ENCODE peak calls at places on chromosomes 3 and 15, in eight cellular contexts. One of them, this sample, is unnamed.

GRCh38 chr3:10437272-10437994 is 68.0 kb downstream of the ATP2B2 start:
- DNase-seq in heart left ventricle: no peak
- DNase-seq in transverse colon: no peak
- DNase-seq in sigmoid colon: no peak
- DNase-seq in NB4: peak; percentile 20
- DNase-seq in ovary: no peak
- DNase-seq in adrenal gland: no peak
- DNase-seq in HCT116: no peak
- DNase-seq in this sample: no peak

GRCh38 chr15:66515901-66516322 is 10.8 kb downstream of the ZWILCH start:
- DNase-seq in sigmoid colon: no peak
- DNase-seq in heart left ventricle: no peak
- DNase-seq in adrenal gland: no peak
- DNase-seq in NB4: no peak
- DNase-seq in transverse colon: no peak
- DNase-seq in HCT116: no peak
- DNase-seq in ovary: no peak
- DNase-seq in this sample: no peak

GRCh38 chr15:59294961-59295741 is 77.5 kb downstream of the MYO1E start:
- DNase-seq in HCT116: peak; percentile 78
- DNase-seq in NB4: no peak
- DNase-seq in heart left ventricle: no peak
- DNase-seq in transverse colon: no peak
- DNase-seq in sigmoid colon: no peak
- DNase-seq in adrenal gland: no peak
- DNase-seq in ovary: no peak
- DNase-seq in this sample: peak; percentile 83

GRCh38 chr3:66997560-66998074 is 490 bp upstream of the KBTBD8 start:
- DNase-seq in heart left ventricle: no peak
- DNase-seq in transverse colon: no peak
- DNase-seq in NB4: no peak
- DNase-seq in sigmoid colon: no peak
- DNase-seq in ovary: peak; percentile 17
- DNase-seq in HCT116: no peak
- DNase-seq in adrenal gland: peak; percentile 23
- DNase-seq in this sample: peak; percentile 17

GRCh38 chr15:95325763-95326688 is 1004.5 kb upstream of the NR2F2 start:
- DNase-seq in ovary: peak; percentile 84
- DNase-seq in transverse colon: no peak
- DNase-seq in adrenal gland: no peak
- DNase-seq in NB4: no peak
- DNase-seq in HCT116: no peak
- DNase-seq in sigmoid colon: no peak
- DNase-seq in heart left ventricle: no peak
- DNase-seq in this sample: no peak

GRCh38 chr15:96347181-96348111 is 16.9 kb downstream of the NR2F2 start:
- DNase-seq in HCT116: no peak
- DNase-seq in NB4: peak; percentile 59
- DNase-seq in ovary: peak; percentile 68
- DNase-seq in sigmoid colon: no peak
- DNase-seq in transverse colon: no peak
- DNase-seq in heart left ventricle: peak; percentile 68
- DNase-seq in adrenal gland: no peak
- DNase-seq in this sample: no peak

GRCh38 chr3:115581347-115582135 is 41.8 kb upstream of the GAP43 start:
- DNase-seq in sigmoid colon: no peak
- DNase-seq in ovary: no peak
- DNase-seq in heart left ventricle: no peak
- DNase-seq in HCT116: no peak
- DNase-seq in adrenal gland: no peak
- DNase-seq in NB4: no peak
- DNase-seq in transverse colon: no peak
- DNase-seq in this sample: no peak

GRCh38 chr3:192005989-192006388 is 545.0 kb downstream of the PYDC2 start:
- DNase-seq in ovary: no peak
- DNase-seq in sigmoid colon: no peak
- DNase-seq in heart left ventricle: no peak
- DNase-seq in transverse colon: no peak
- DNase-seq in adrenal gland: no peak
- DNase-seq in HCT116: no peak
- DNase-seq in NB4: no peak
- DNase-seq in this sample: no peak

GRCh38 chr3:101851833-101852232 is 2.5 kb downstream of the NFKBIZ start:
- DNase-seq in heart left ventricle: no peak
- DNase-seq in transverse colon: no peak
- DNase-seq in sigmoid colon: no peak
- DNase-seq in ovary: no peak
- DNase-seq in NB4: no peak
- DNase-seq in HCT116: no peak
- DNase-seq in adrenal gland: no peak
- DNase-seq in this sample: no peak

GRCh38 chr15:89878323-89878722 is 15.5 kb downstream of the AP3S2 start:
- DNase-seq in transverse colon: no peak
- DNase-seq in sigmoid colon: no peak
- DNase-seq in NB4: no peak
- DNase-seq in HCT116: no peak
- DNase-seq in ovary: no peak
- DNase-seq in adrenal gland: no peak
- DNase-seq in heart left ventricle: no peak
- DNase-seq in this sample: no peak

GRCh38 chr3:46695177-46695961 is 1.9 kb upstream of the ALS2CL start:
- DNase-seq in heart left ventricle: peak; percentile 78
- DNase-seq in NB4: peak; percentile 90
- DNase-seq in HCT116: no peak
- DNase-seq in sigmoid colon: peak; percentile 83
- DNase-seq in transverse colon: peak; percentile 35
- DNase-seq in ovary: peak; percentile 46
- DNase-seq in adrenal gland: peak; percentile 63
- DNase-seq in this sample: peak; percentile 72

GRCh38 chr15:35168464-35168863 is 83.4 kb upstream of the NANOGP8 start:
- DNase-seq in ovary: no peak
- DNase-seq in heart left ventricle: no peak
- DNase-seq in NB4: no peak
- DNase-seq in transverse colon: no peak
- DNase-seq in adrenal gland: no peak
- DNase-seq in HCT116: no peak
- DNase-seq in sigmoid colon: no peak
- DNase-seq in this sample: no peak
- H3K4me3 ChIP-seq in ovary: no peak overlapping the region
- H3K4me3 ChIP-seq in heart left ventricle: no peak overlapping the region
- H3K4me3 ChIP-seq in NB4: no peak overlapping the region
- H3K4me3 ChIP-seq in transverse colon: no peak overlapping the region
- H3K4me3 ChIP-seq in adrenal gland: no peak overlapping the region
- H3K4me3 ChIP-seq in HCT116: no peak overlapping the region
- H3K4me3 ChIP-seq in sigmoid colon: no peak overlapping the region
- H3K4me3 ChIP-seq in this sample: no peak overlapping the region

GRCh38 chr3:42746455-42747450 is 26.3 kb downstream of the CCDC13 start:
- DNase-seq in heart left ventricle: no peak
- DNase-seq in NB4: no peak
- DNase-seq in HCT116: no peak
- DNase-seq in ovary: no peak
- DNase-seq in transverse colon: no peak
- DNase-seq in adrenal gland: no peak
- DNase-seq in sigmoid colon: peak; percentile 84
- DNase-seq in this sample: no peak
- TF ChIP-seq POLR2A in heart left ventricle: no peak
- TF ChIP-seq POLR2A in NB4: no peak
- TF ChIP-seq POLR2A in HCT116: no peak
- TF ChIP-seq POLR2A in ovary: no peak
- TF ChIP-seq POLR2A in transverse colon: no peak
- TF ChIP-seq POLR2A in adrenal gland: no peak
- TF ChIP-seq POLR2A in sigmoid colon: no peak
- TF ChIP-seq POLR2A in this sample: no peak

GRCh38 chr3:146148468-146148931 is 12.5 kb downstream of the PLOD2 start:
- DNase-seq in transverse colon: no peak
- DNase-seq in adrenal gland: no peak
- DNase-seq in NB4: no peak
- DNase-seq in HCT116: no peak
- DNase-seq in heart left ventricle: no peak
- DNase-seq in sigmoid colon: no peak
- DNase-seq in ovary: no peak
- DNase-seq in this sample: no peak

GRCh38 chr3:146142757-146143156 is 18.2 kb downstream of the PLOD2 start:
- DNase-seq in HCT116: no peak
- DNase-seq in transverse colon: no peak
- DNase-seq in adrenal gland: no peak
- DNase-seq in ovary: no peak
- DNase-seq in sigmoid colon: no peak
- DNase-seq in NB4: no peak
- DNase-seq in heart left ventricle: no peak
- DNase-seq in this sample: no peak

GRCh38 chr3:146139586-146140110 is 21.3 kb downstream of the PLOD2 start:
- DNase-seq in adrenal gland: no peak
- DNase-seq in ovary: no peak
- DNase-seq in sigmoid colon: no peak
- DNase-seq in NB4: no peak
- DNase-seq in transverse colon: no peak
- DNase-seq in HCT116: no peak
- DNase-seq in heart left ventricle: no peak
- DNase-seq in this sample: no peak

DNA sequence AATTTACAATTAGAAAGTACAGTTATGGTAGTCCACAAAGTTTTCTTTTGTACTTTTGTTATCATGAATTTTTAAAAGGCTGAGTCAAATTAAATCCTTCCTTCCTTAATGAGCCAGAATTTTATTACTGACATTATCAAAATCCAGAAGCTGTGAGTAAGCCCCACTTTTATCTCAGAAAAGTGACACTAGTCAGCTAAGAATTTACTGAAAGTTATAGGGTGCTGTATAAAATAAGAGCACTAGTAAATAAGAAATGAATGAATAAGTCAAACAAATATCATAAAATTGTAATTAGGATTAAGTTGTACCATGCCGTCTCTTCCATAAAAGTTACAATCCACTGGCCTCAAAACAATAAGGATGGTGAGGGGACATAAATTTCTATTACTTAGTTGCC is 15.3 kb downstream of the PLOD2 start:
- DNase-seq in heart left ventricle: no peak
- DNase-seq in ovary: no peak
- DNase-seq in adrenal gland: no peak
- DNase-seq in sigmoid colon: no peak
- DNase-seq in NB4: no peak
- DNase-seq in transverse colon: no peak
- DNase-seq in HCT116: no peak
- DNase-seq in this sample: no peak
- H3K4me3 ChIP-seq in heart left ventricle: no peak overlapping the region
- H3K4me3 ChIP-seq in ovary: no peak overlapping the region
- H3K4me3 ChIP-seq in adrenal gland: no peak overlapping the region
- H3K4me3 ChIP-seq in sigmoid colon: no peak overlapping the region
- H3K4me3 ChIP-seq in NB4: no peak overlapping the region
- H3K4me3 ChIP-seq in transverse colon: no peak overlapping the region
- H3K4me3 ChIP-seq in HCT116: no peak overlapping the region
- H3K4me3 ChIP-seq in this sample: no peak overlapping the region

GRCh38 chr3:197749601-197750395 is at the start of gene FYTTD1:
- DNase-seq in transverse colon: peak; percentile 93
- DNase-seq in ovary: peak; percentile 90
- DNase-seq in HCT116: peak; percentile 61
- DNase-seq in heart left ventricle: peak; percentile 97
- DNase-seq in NB4: peak; percentile 84
- DNase-seq in sigmoid colon: peak; percentile 95
- DNase-seq in adrenal gland: peak; percentile 88
- DNase-seq in this sample: peak; percentile 98
- TF ChIP-seq POLR2A in transverse colon: peak; percentile 48
- TF ChIP-seq POLR2A in ovary: peak; percentile 85
- TF ChIP-seq POLR2A in HCT116: peak; percentile 84
- TF ChIP-seq POLR2A in heart left ventricle: no peak
- TF ChIP-seq POLR2A in NB4: peak; percentile 38
- TF ChIP-seq POLR2A in sigmoid colon: peak; percentile 63
- TF ChIP-seq POLR2A in adrenal gland: peak; percentile 19
- TF ChIP-seq POLR2A in this sample: peak; percentile 21

GRCh38 chr15:40755821-40756220 is 767 bp upstream of the RMDN3 start:
- DNase-seq in NB4: peak; percentile 47
- DNase-seq in sigmoid colon: no peak
- DNase-seq in heart left ventricle: no peak
- DNase-seq in adrenal gland: no peak
- DNase-seq in transverse colon: no peak
- DNase-seq in HCT116: no peak
- DNase-seq in ovary: no peak
- DNase-seq in this sample: no peak
- H3K4me3 ChIP-seq in NB4: peak overlapping the region; percentile 63
- H3K4me3 ChIP-seq in sigmoid colon: peak overlapping the region; percentile 94
- H3K4me3 ChIP-seq in heart left ventricle: peak overlapping the region; percentile 98
- H3K4me3 ChIP-seq in adrenal gland: peak overlapping the region; percentile 95
- H3K4me3 ChIP-seq in transverse colon: peak overlapping the region; percentile 85
- H3K4me3 ChIP-seq in HCT116: peak overlapping the region; percentile 99
- H3K4me3 ChIP-seq in ovary: peak overlapping the region; percentile 68
- H3K4me3 ChIP-seq in this sample: no peak overlapping the region

DNA sequence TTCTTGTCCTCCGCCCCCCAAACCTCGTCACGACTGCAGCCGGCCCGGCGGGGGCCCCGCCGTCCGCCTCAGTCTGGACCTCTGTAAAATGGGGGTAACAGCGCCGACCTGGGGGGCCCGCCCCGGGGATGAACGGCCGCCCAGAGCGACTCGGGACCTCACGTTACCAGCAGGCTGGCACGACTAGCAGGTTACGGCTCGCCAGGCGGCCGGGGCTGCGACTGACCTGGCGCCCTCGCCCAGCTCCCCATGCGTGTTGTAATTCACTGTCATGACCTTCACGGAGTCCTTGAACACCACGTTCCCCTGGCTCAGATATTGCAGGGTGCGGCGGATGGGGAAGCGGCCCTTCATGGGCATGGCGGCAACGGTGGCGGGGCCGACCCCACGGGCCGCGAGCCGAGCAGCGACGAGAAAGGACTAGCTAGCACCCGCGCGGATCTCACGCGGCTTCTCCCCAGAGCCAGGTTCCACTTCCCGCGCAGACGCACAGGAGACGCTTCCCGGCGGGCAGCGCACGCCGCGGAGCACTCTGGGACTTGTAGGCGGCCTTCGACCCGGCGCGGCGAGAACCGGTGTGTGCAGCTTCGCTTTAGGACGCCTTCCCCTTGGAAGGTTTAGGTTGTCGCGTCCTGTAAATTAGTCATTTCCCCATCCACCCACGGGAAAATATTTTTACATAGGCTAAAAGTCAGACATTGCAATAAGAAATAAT is at the start of gene MRPS25:
- DNase-seq in heart left ventricle: peak; percentile 95
- DNase-seq in transverse colon: peak; percentile 92
- DNase-seq in adrenal gland: peak; percentile 92
- DNase-seq in NB4: peak; percentile 93
- DNase-seq in sigmoid colon: peak; percentile 95
- DNase-seq in HCT116: peak; percentile 79
- DNase-seq in ovary: peak; percentile 85
- DNase-seq in this sample: peak; percentile 86
- TF ChIP-seq POLR2A in heart left ventricle: peak; percentile 59
- TF ChIP-seq POLR2A in transverse colon: peak; percentile 91
- TF ChIP-seq POLR2A in adrenal gland: peak; percentile 71
- TF ChIP-seq POLR2A in NB4: peak; percentile 97
- TF ChIP-seq POLR2A in sigmoid colon: peak; percentile 90
- TF ChIP-seq POLR2A in HCT116: peak; percentile 95
- TF ChIP-seq POLR2A in ovary: peak; percentile 73
- TF ChIP-seq POLR2A in this sample: peak; percentile 53

This sample was measured in lower leg skin.